ENCODE peak calls at places on chromosomes 16 and 17, in nine cellular contexts. One of them, this sample, is unnamed.

GRCh38 chr16:19607610-19608280 is 52.2 kb downstream of the VPS35L start:
- DNase-seq in RPMI7951: no peak
- DNase-seq in breast epithelium: no peak
- DNase-seq in Caco-2: no peak
- DNase-seq in glutamatergic neuron: no peak
- DNase-seq in thoracic aorta: no peak
- DNase-seq in M059J: no peak
- DNase-seq in prostate gland: no peak
- DNase-seq in HFFc6: peak
- DNase-seq in this sample: no peak

GRCh38 chr17:75517277-75517865 is 1.0 kb downstream of the TSEN54 start:
- DNase-seq in prostate gland: no peak
- DNase-seq in RPMI7951: no peak
- DNase-seq in breast epithelium: no peak
- DNase-seq in M059J: no peak
- DNase-seq in HFFc6: no peak
- DNase-seq in Caco-2: peak
- DNase-seq in glutamatergic neuron: no peak
- DNase-seq in thoracic aorta: no peak
- DNase-seq in this sample: no peak

GRCh38 chr16:19994771-19995170 is 78.9 kb downstream of the GPR139 start:
- DNase-seq in M059J: peak
- DNase-seq in HFFc6: no peak
- DNase-seq in RPMI7951: peak
- DNase-seq in breast epithelium: no peak
- DNase-seq in glutamatergic neuron: no peak
- DNase-seq in Caco-2: no peak
- DNase-seq in prostate gland: no peak
- DNase-seq in thoracic aorta: no peak
- DNase-seq in this sample: no peak

GRCh38 chr17:51118330-51119195 is 2.1 kb downstream of the SPAG9 start:
- DNase-seq in RPMI7951: no peak
- DNase-seq in HFFc6: no peak
- DNase-seq in Caco-2: no peak
- DNase-seq in glutamatergic neuron: no peak
- DNase-seq in M059J: no peak
- DNase-seq in breast epithelium: peak
- DNase-seq in thoracic aorta: no peak
- DNase-seq in prostate gland: peak
- DNase-seq in this sample: no peak

GRCh38 chr16:3282103-3282746 is 1.1 kb upstream of the ZNF263 start:
- DNase-seq in RPMI7951: peak
- DNase-seq in prostate gland: no peak
- DNase-seq in breast epithelium: no peak
- DNase-seq in Caco-2: peak
- DNase-seq in HFFc6: no peak
- DNase-seq in M059J: peak
- DNase-seq in thoracic aorta: no peak
- DNase-seq in glutamatergic neuron: peak
- DNase-seq in this sample: no peak

GRCh38 chr16:84647830-84648594 is at the start of gene KLHL36:
- DNase-seq in M059J: peak
- DNase-seq in prostate gland: peak
- DNase-seq in RPMI7951: peak
- DNase-seq in thoracic aorta: no peak
- DNase-seq in Caco-2: peak
- DNase-seq in HFFc6: no peak
- DNase-seq in breast epithelium: no peak
- DNase-seq in glutamatergic neuron: peak
- DNase-seq in this sample: no peak

GRCh38 chr16:88936008-88936912 is 40.7 kb downstream of the CBFA2T3 start:
- DNase-seq in prostate gland: no peak
- DNase-seq in HFFc6: no peak
- DNase-seq in breast epithelium: no peak
- DNase-seq in RPMI7951: no peak
- DNase-seq in Caco-2: peak
- DNase-seq in thoracic aorta: no peak
- DNase-seq in glutamatergic neuron: no peak
- DNase-seq in M059J: no peak
- DNase-seq in this sample: no peak

GRCh38 chr17:74516561-74516960 is 14.7 kb downstream of the CD300LB start:
- DNase-seq in Caco-2: no peak
- DNase-seq in RPMI7951: no peak
- DNase-seq in breast epithelium: no peak
- DNase-seq in prostate gland: no peak
- DNase-seq in thoracic aorta: no peak
- DNase-seq in HFFc6: no peak
- DNase-seq in M059J: no peak
- DNase-seq in glutamatergic neuron: no peak
- DNase-seq in this sample: no peak

GRCh38 chr17:64534187-64534586 is 27.4 kb downstream of the CEP95 start:
- DNase-seq in Caco-2: no peak
- DNase-seq in glutamatergic neuron: no peak
- DNase-seq in thoracic aorta: no peak
- DNase-seq in RPMI7951: peak
- DNase-seq in HFFc6: no peak
- DNase-seq in M059J: peak
- DNase-seq in prostate gland: no peak
- DNase-seq in breast epithelium: no peak
- DNase-seq in this sample: no peak

GRCh38 chr17:57419940-57420522 is 163.7 kb downstream of the MSI2 start:
- DNase-seq in HFFc6: no peak
- DNase-seq in thoracic aorta: no peak
- DNase-seq in Caco-2: no peak
- DNase-seq in breast epithelium: no peak
- DNase-seq in M059J: peak
- DNase-seq in RPMI7951: peak
- DNase-seq in glutamatergic neuron: no peak
- DNase-seq in prostate gland: no peak
- DNase-seq in this sample: no peak

GRCh38 chr17:58232707-58233156 is 5.7 kb upstream of the LPO start:
- DNase-seq in glutamatergic neuron: no peak
- DNase-seq in RPMI7951: peak
- DNase-seq in prostate gland: no peak
- DNase-seq in M059J: peak
- DNase-seq in breast epithelium: no peak
- DNase-seq in thoracic aorta: no peak
- DNase-seq in HFFc6: peak
- DNase-seq in Caco-2: no peak
- DNase-seq in this sample: no peak

GRCh38 chr17:33228548-33228947 is 64.5 kb downstream of the ASIC2 start:
- DNase-seq in RPMI7951: no peak
- DNase-seq in prostate gland: no peak
- DNase-seq in breast epithelium: no peak
- DNase-seq in HFFc6: no peak
- DNase-seq in Caco-2: no peak
- DNase-seq in thoracic aorta: no peak
- DNase-seq in glutamatergic neuron: no peak
- DNase-seq in M059J: no peak
- DNase-seq in this sample: no peak

GRCh38 chr17:57913576-57914273 is 41.5 kb downstream of the CUEDC1 start:
- DNase-seq in M059J: no peak
- DNase-seq in Caco-2: no peak
- DNase-seq in glutamatergic neuron: no peak
- DNase-seq in HFFc6: no peak
- DNase-seq in breast epithelium: no peak
- DNase-seq in prostate gland: no peak
- DNase-seq in RPMI7951: no peak
- DNase-seq in thoracic aorta: no peak
- DNase-seq in this sample: no peak

GRCh38 chr16:29702307-29702706 is 23.3 kb downstream of the QPRT start:
- DNase-seq in thoracic aorta: no peak
- DNase-seq in glutamatergic neuron: no peak
- DNase-seq in M059J: no peak
- DNase-seq in breast epithelium: no peak
- DNase-seq in prostate gland: no peak
- DNase-seq in HFFc6: no peak
- DNase-seq in Caco-2: no peak
- DNase-seq in RPMI7951: no peak
- DNase-seq in this sample: no peak

GRCh38 chr16:54846761-54847160 is 83.9 kb upstream of the IRX5 start:
- DNase-seq in RPMI7951: no peak
- DNase-seq in thoracic aorta: no peak
- DNase-seq in breast epithelium: no peak
- DNase-seq in M059J: peak
- DNase-seq in prostate gland: peak
- DNase-seq in Caco-2: peak
- DNase-seq in glutamatergic neuron: no peak
- DNase-seq in HFFc6: no peak
- DNase-seq in this sample: no peak

GRCh38 chr17:13491916-13492315 is 109.8 kb downstream of the HS3ST3A1 start:
- DNase-seq in Caco-2: no peak
- DNase-seq in M059J: no peak
- DNase-seq in thoracic aorta: no peak
- DNase-seq in HFFc6: no peak
- DNase-seq in prostate gland: no peak
- DNase-seq in RPMI7951: peak
- DNase-seq in glutamatergic neuron: no peak
- DNase-seq in breast epithelium: no peak
- DNase-seq in this sample: no peak

GRCh38 chr17:44354582-44355309 is 8.9 kb downstream of the FAM171A2 start:
- DNase-seq in thoracic aorta: no peak
- DNase-seq in breast epithelium: no peak
- DNase-seq in M059J: no peak
- DNase-seq in RPMI7951: no peak
- DNase-seq in prostate gland: no peak
- DNase-seq in glutamatergic neuron: peak
- DNase-seq in Caco-2: no peak
- DNase-seq in HFFc6: no peak
- DNase-seq in this sample: no peak

GRCh38 chr17:22286337-22287041 is 594.2 kb downstream of the KCNJ18 start:
- DNase-seq in prostate gland: peak
- DNase-seq in RPMI7951: no peak
- DNase-seq in Caco-2: no peak
- DNase-seq in glutamatergic neuron: no peak
- DNase-seq in M059J: no peak
- DNase-seq in HFFc6: no peak
- DNase-seq in breast epithelium: no peak
- DNase-seq in thoracic aorta: no peak
- DNase-seq in this sample: no peak